ENCODE peak calls at places on chromosomes 1 and 21, in eight cellular contexts. S is A549, A is body of pancreas, E is transverse colon, H is prostate gland, N is uterus, O is Peyer's patch, C is adrenal gland. D is an unnamed sample.
A peak's percentile ranks its signal among the peaks of the same experiment; 100 is the strongest.

GRCh38 chr1:74323937-74324473 is 88.8 kb downstream of the TNNI3K start:
- DNase-seq in C (no peak), N (no peak), H (no peak), A (no peak), S (no peak), O (no peak), E (no peak), D (no peak)

GRCh38 chr1:236394016-236394481 is at the start of gene EDARADD:
- DNase-seq in E (no peak), A (no peak), C (no peak), N (no peak), S (no peak), O (no peak), H (no peak), D (no peak)

GRCh38 chr1:10714337-10715114 is 81.9 kb downstream of the CASZ1 start:
- DNase-seq in E (no peak), H (peak; percentile 64), S (no peak), C (no peak), O (no peak), N (no peak), A (peak; percentile 87), D (peak; percentile 90)

GRCh38 chr1:174769961-174770549 is 229.7 kb upstream of the CACYBP start:
- DNase-seq in N (no peak), H (no peak), E (no peak), A (no peak), C (peak; percentile 35), S (peak; percentile 19), O (no peak), D (no peak)

GRCh38 chr1:90959352-90960206 is 62.3 kb downstream of the ZNF644 start:
- DNase-seq in H (no peak), N (no peak), O (no peak), C (no peak), E (no peak), A (no peak), S (no peak), D (no peak)

GRCh38 chr21:35976481-35976880 is 83.8 kb downstream of the SETD4 start:
- DNase-seq in N (no peak), C (no peak), O (no peak), A (no peak), H (no peak), E (no peak), S (no peak), D (no peak)

GRCh38 chr1:119738100-119738720 is 26.5 kb downstream of the PHGDH start:
- DNase-seq in N (no peak), O (no peak), S (no peak), A (no peak), C (no peak), H (no peak), E (no peak), D (no peak)

GRCh38 chr1:58401991-58402390 is 144.5 kb downstream of the OMA1 start:
- DNase-seq in N (peak; percentile 20), C (no peak), S (no peak), A (no peak), O (no peak), H (no peak), E (no peak), D (no peak)

GRCh38 chr1:235549361-235550139 is 45.3 kb upstream of the B3GALNT2 start:
- DNase-seq in O (no peak), H (no peak), A (no peak), C (no peak), E (no peak), S (no peak), N (no peak), D (no peak)

GRCh38 chr1:199612976-199613774 is 414.3 kb upstream of the NR5A2 start:
- DNase-seq in E (no peak), O (no peak), C (no peak), H (no peak), A (no peak), S (no peak), N (no peak), D (no peak)

GRCh38 chr21:36478941-36479340 is 981 bp downstream of the CLDN14 start:
- DNase-seq in C (no peak), O (no peak), E (no peak), S (peak; percentile 15), N (no peak), H (no peak), A (no peak), D (no peak)

GRCh38 chr1:101253976-101254660 is 17.3 kb downstream of the S1PR1 start:
- DNase-seq in S (no peak), A (no peak), H (no peak), C (peak; percentile 44), E (no peak), O (no peak), N (no peak), D (no peak)

DNA sequence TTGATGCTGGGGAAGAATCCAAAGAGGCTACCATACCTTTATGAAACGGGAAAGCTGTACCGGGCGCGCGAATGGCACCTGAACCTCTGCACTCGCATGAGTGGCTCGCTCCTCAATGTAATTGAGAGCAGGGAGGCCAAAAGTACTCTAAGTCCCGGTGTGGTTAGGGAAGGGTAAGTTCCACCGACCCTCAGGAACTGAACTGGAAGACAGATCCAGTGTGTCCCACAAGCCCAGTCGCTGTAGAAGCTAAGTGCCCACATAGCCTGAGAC is 1.0 kb downstream of the GATAD2B start:
- DNase-seq in A (no peak), E (peak; percentile 17), H (peak; percentile 15), C (no peak), S (no peak), O (no peak), N (no peak), D (peak; percentile 44)
- TF ChIP-seq POLR2A in A (no peak), E (no peak), H (no peak), C (no peak), S (no peak), O (no peak), N (no peak), D (no peak)

GRCh38 chr1:5273280-5274003 is 619.0 kb downstream of the AJAP1 start:
- DNase-seq in S (no peak), E (no peak), N (no peak), H (no peak), O (no peak), C (no peak), A (no peak), D (no peak)
- H3K9me3 ChIP-seq in S (no peaks in the 10 kb centered on the region), E (no peaks in the 10 kb centered on the region), N (no peaks in the 10 kb centered on the region), H (no peaks in the 10 kb centered on the region), O (no peaks in the 10 kb centered on the region), C (no peaks in the 10 kb centered on the region), A (no peaks in the 10 kb centered on the region), D (no peaks in the 10 kb centered on the region)

GRCh38 chr1:156592158-156592909 is 758 bp downstream of the NAXE start:
- DNase-seq in O (no peak), C (no peak), N (no peak), S (no peak), A (no peak), H (no peak), E (no peak), D (no peak)

GRCh38 chr1:156591181-156591431 is 470 bp upstream of the NAXE start:
- DNase-seq in S (no peak), N (no peak), A (no peak), H (no peak), E (no peak), C (no peak), O (no peak), D (no peak)

GRCh38 chr1:156589546-156589945 is 2.0 kb upstream of the NAXE start:
- DNase-seq in E (no peak), S (no peak), A (no peak), C (no peak), N (no peak), H (no peak), O (no peak), D (no peak)

GRCh38 chr1:156591432-156592157 is at the start of gene NAXE:
- DNase-seq in N (peak; percentile 55), S (peak; percentile 79), H (peak; percentile 68), O (peak; percentile 89), A (peak; percentile 75), C (peak; percentile 77), E (peak; percentile 82), D (peak; percentile 83)

DNA sequence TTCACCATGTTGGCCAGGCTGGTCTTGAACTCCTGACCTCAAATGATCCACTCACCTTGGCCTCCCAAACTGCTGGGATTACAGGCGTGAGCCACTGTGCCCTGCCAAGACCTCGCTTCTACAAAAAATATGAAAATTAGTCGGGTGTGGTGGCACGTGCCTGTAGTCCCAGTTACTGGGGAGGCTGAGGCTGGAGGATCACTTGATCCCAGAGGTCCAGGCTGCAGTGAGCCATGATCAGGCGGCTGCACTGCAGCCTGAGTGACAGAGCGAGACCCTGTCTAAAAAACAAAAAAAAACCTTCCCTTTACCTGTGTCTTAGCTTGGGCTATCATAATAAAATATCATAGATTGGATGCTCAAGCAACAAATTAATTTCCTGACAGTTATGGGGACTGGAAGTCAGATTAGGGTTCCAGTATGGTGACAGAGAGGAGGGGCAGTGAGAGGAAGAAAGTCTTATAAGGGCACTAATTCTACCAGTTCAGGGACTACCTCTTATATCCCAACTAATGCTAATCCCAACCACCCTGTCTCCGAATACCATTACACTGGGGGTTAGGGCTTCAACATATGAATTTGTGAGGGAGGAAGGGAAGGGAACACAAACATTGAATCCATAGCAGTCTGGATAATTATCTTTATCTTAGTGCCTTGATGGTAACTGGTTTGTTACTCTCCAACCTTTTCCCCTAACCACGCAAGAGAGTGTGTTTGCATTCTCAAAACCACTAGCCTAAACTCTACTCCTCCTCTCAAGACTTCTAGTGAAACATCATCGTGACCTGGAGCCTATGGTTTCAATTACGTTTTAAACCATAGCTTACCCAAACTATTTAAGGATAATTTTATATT is 1.0 kb upstream of the NAXE start:
- DNase-seq in N (no peak), C (no peak), A (no peak), O (no peak), E (no peak), S (no peak), H (no peak), D (no peak)
- H3K4me3 ChIP-seq in N (no peak overlapping the region), C (no peak overlapping the region), A (no peak overlapping the region), O (no peak overlapping the region), E (no peak overlapping the region), S (peak overlapping the region; percentile 72), H (no peak overlapping the region), D (no peak overlapping the region)

DNA sequence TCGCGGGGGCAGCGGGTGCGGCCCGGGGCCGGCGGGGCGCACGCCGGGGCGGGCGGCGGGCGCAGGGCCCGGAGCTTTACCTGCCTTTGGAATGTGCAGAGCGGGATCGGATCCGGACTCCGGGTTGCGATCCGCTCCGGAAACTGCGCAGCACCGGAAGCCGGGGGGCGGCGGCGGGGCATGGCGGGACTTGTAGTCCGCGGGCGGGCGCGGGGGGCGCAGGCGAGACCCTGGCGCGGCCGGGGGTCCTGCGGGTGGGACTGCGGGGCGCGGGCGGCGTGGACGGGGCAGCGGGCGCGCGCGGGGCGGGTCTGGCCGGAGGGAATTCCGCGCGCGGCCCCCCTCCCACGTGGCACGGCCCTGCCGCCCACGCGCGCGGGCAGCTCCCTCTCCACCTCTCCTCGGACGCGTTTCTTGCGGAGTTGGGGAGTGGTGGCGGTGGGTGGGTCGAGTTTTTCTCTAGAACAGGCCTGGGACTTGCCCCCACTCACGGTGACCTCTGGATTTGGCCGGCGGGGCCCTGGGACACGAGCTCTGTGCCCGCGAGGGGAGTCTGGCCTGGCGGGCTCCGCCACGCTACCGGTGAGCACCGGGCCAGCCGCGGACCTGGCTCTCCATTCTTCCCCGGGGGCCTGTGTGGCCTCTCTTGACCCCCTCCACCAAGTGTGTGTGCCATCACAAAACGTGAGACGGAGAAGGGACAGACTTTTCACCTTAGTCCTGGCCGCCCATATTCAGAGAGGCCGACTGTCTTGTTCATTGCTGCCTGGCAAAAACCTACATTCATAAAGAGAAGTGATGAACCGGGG is at the start of gene PRDM15:
- DNase-seq in C (peak; percentile 85), N (peak; percentile 81), E (peak; percentile 87), S (peak; percentile 53), A (peak; percentile 84), H (peak; percentile 69), O (peak; percentile 89), D (peak; percentile 78)
- TF ChIP-seq POLR2A in C (no peak), N (no peak), E (no peak), S (peak; percentile 7), A (peak; percentile 43), H (peak; percentile 7), O (no peak), D (no peak)

D was measured in thyroid gland.